ENCODE peak calls at places on chromosomes 2 and 18, in nine cellular contexts. S is memory B cell, X is transverse colon, G is NCI-H2081, I is fibroblast of the aortic adventitia, J is fibroblast of lung, W is mucosa of descending colon, L is NCI-H1694 treated with DMSO at 0.1 percent for 48 hours, Z is EH. P is an unnamed sample.

GRCh38 chr18:40452599-40452998 is 1502.4 kb upstream of the PIK3C3 start:
- DNase-seq in W (no peak), X (no peak), G (no peak), J (no peak), L (no peak), Z (no peak), S (no peak), I (no peak), P (no peak)

GRCh38 chr18:24754572-24754971 is 294.1 kb downstream of the HRH4 start:
- DNase-seq in L (no peak), X (no peak), W (no peak), I (no peak), S (no peak), G (no peak), Z (no peak), J (no peak), P (peak; percentile 48)

GRCh38 chr18:3051718-3052410 is 38.9 kb upstream of the LPIN2 start:
- DNase-seq in S (no peak), L (no peak), W (peak; percentile 61), J (no peak), X (peak; percentile 67), Z (no peak), G (no peak), I (no peak), P (no peak)

GRCh38 chr2:178419123-178419522 is 31.9 kb downstream of the PRKRA start:
- DNase-seq in S (no peak), X (no peak), W (no peak), Z (no peak), L (peak; percentile 30), J (peak; percentile 59), G (peak; percentile 54), I (peak; percentile 52), P (no peak)

GRCh38 chr2:71821856-71822255 is 325.8 kb downstream of the CYP26B1 start:
- DNase-seq in Z (peak; percentile 60), W (no peak), S (no peak), I (no peak), G (no peak), L (no peak), X (no peak), J (no peak), P (no peak)

GRCh38 chr2:149612122-149612521 is 24.5 kb upstream of the MMADHC start:
- DNase-seq in I (peak; percentile 75), Z (peak; percentile 58), W (no peak), S (no peak), J (peak; percentile 41), G (no peak), L (no peak), X (no peak), P (no peak)

GRCh38 chr2:75432761-75433361 is 127.9 kb downstream of the EVA1A start:
- DNase-seq in S (no peak), W (no peak), J (no peak), L (no peak), X (no peak), I (no peak), Z (peak; percentile 16), G (no peak), P (no peak)

GRCh38 chr2:198127627-198128026 is 323.2 kb downstream of the PLCL1 start:
- DNase-seq in G (peak; percentile 65), I (peak; percentile 85), W (no peak), Z (peak; percentile 60), X (peak; percentile 17), J (peak; percentile 80), L (peak; percentile 12), S (no peak), P (peak; percentile 55)

GRCh38 chr2:85578243-85579180 is 1.1 kb downstream of the VAMP8 start:
- DNase-seq in W (peak; percentile 80), L (no peak), J (no peak), I (no peak), Z (no peak), S (peak; percentile 39), X (peak; percentile 62), G (no peak), P (no peak)

GRCh38 chr18:74412106-74412880 is 44.8 kb downstream of the DIPK1C start:
- DNase-seq in I (no peak), G (no peak), L (no peak), J (no peak), X (no peak), Z (no peak), S (no peak), W (no peak), P (peak; percentile 11)

GRCh38 chr2:149329470-149330126 is 789 bp upstream of the LYPD6 start:
- DNase-seq in L (peak; percentile 85), W (peak; percentile 75), G (peak; percentile 74), X (peak; percentile 59), Z (peak; percentile 71), J (peak; percentile 58), I (peak; percentile 4), S (no peak), P (peak; percentile 79)

GRCh38 chr2:144683955-144684354 is 164.0 kb upstream of the ZEB2 start:
- DNase-seq in Z (no peak), L (no peak), I (no peak), X (no peak), J (no peak), G (no peak), S (no peak), W (no peak), P (no peak)

GRCh38 chr2:101976887-101977286 is 14.9 kb upstream of the IL1R2 start:
- DNase-seq in S (no peak), Z (peak; percentile 9), W (no peak), X (no peak), I (no peak), G (no peak), L (no peak), J (no peak), P (no peak)

GRCh38 chr2:58686757-58687156 is 445.6 kb upstream of the FANCL start:
- DNase-seq in I (no peak), J (no peak), W (no peak), G (no peak), L (no peak), S (no peak), X (no peak), Z (no peak), P (no peak)

GRCh38 chr2:26993768-26994167 is 23.3 kb downstream of the MAPRE3 start:
- DNase-seq in I (no peak), S (no peak), J (peak; percentile 27), X (no peak), L (no peak), Z (peak; percentile 36), G (no peak), W (no peak), P (no peak)

GRCh38 chr2:178163395-178163794 is 30.9 kb upstream of the OSBPL6 start:
- DNase-seq in J (no peak), X (no peak), L (no peak), W (no peak), Z (peak; percentile 31), S (no peak), I (no peak), G (no peak), P (no peak)

GRCh38 chr2:40488101-40488598 is 36.3 kb upstream of the SLC8A1 start:
- DNase-seq in Z (peak; percentile 62), S (no peak), X (no peak), J (peak; percentile 69), I (peak; percentile 64), W (no peak), L (no peak), G (peak; percentile 36), P (peak; percentile 18)

GRCh38 chr18:13823707-13824395 is at the start of gene MC5R:
- DNase-seq in S (peak; percentile 87), J (peak; percentile 21), Z (peak; percentile 39), W (no peak), L (no peak), G (peak; percentile 7), X (peak; percentile 61), I (peak; percentile 27), P (peak; percentile 72)

GRCh38 chr2:181190711-181191110 is 210.3 kb downstream of the UBE2E3 start:
- DNase-seq in Z (peak; percentile 15), W (no peak), J (no peak), I (peak; percentile 11), L (no peak), S (no peak), G (no peak), X (no peak), P (no peak)

GRCh38 chr2:236355911-236356310 is 91.7 kb upstream of the ASB18 start:
- DNase-seq in J (no peak), X (no peak), G (no peak), Z (no peak), I (no peak), S (no peak), L (no peak), W (no peak), P (no peak)

GRCh38 chr2:72036595-72036994 is 111.1 kb downstream of the CYP26B1 start:
- DNase-seq in S (no peak), I (no peak), X (no peak), W (no peak), J (no peak), L (no peak), G (no peak), Z (no peak), P (no peak)

GRCh38 chr18:24064701-24065100 is 50.1 kb downstream of the TTC39C start:
- DNase-seq in L (no peak), I (no peak), S (no peak), J (no peak), Z (no peak), G (no peak), X (no peak), W (no peak), P (no peak)

GRCh38 chr18:13165636-13166423 is 52.7 kb upstream of the LDLRAD4 start:
- DNase-seq in W (no peak), J (no peak), I (no peak), X (no peak), L (no peak), S (no peak), Z (no peak), G (no peak), P (no peak)

GRCh38 chr18:10378688-10379465 is 75.6 kb upstream of the APCDD1 start:
- DNase-seq in L (no peak), I (no peak), W (no peak), X (no peak), G (no peak), S (no peak), J (no peak), Z (peak; percentile 87), P (no peak)

GRCh38 chr2:96251721-96252292 is 14.0 kb downstream of the TMEM127 start:
- DNase-seq in S (no peak), I (peak; percentile 90), Z (peak; percentile 99), L (no peak), X (peak; percentile 27), W (peak; percentile 36), J (peak; percentile 93), G (no peak), P (no peak)

GRCh38 chr2:75608684-75609333 is 37.8 kb upstream of the MRPL19 start:
- DNase-seq in X (peak; percentile 38), G (peak; percentile 72), Z (peak; percentile 63), J (peak; percentile 51), I (peak; percentile 54), S (peak; percentile 66), W (peak; percentile 55), L (peak; percentile 41), P (peak; percentile 83)

GRCh38 chr2:159103411-159103810 is 135.0 kb downstream of the TANC1 start:
- DNase-seq in S (no peak), Z (no peak), X (no peak), J (peak; percentile 61), W (no peak), L (no peak), I (no peak), G (no peak), P (no peak)